ENCODE peak calls at places on chromosomes 11 and 22, in eight cellular contexts. One of them, this sample, is unnamed.

GRCh38 chr11:100682247-100682969 is 4.7 kb upstream of the ARHGAP42 start:
- DNase-seq in upper lobe of left lung: no peak
- DNase-seq in lower lobe of right lung: no peak
- DNase-seq in foreskin fibroblast: peak
- DNase-seq in brain microvascular endothelial cell: no peak
- DNase-seq in pancreas: no peak
- DNase-seq in sigmoid colon: no peak
- DNase-seq in heart left ventricle: no peak
- DNase-seq in this sample: no peak

GRCh38 chr11:104146421-104146820 is 17.5 kb downstream of the PDGFD start:
- DNase-seq in upper lobe of left lung: no peak
- DNase-seq in lower lobe of right lung: no peak
- DNase-seq in foreskin fibroblast: peak
- DNase-seq in brain microvascular endothelial cell: no peak
- DNase-seq in pancreas: no peak
- DNase-seq in sigmoid colon: no peak
- DNase-seq in heart left ventricle: no peak
- DNase-seq in this sample: peak

GRCh38 chr22:29979645-29980303 is 96.8 kb downstream of the MTMR3 start:
- DNase-seq in upper lobe of left lung: no peak
- DNase-seq in lower lobe of right lung: no peak
- DNase-seq in foreskin fibroblast: no peak
- DNase-seq in brain microvascular endothelial cell: no peak
- DNase-seq in pancreas: no peak
- DNase-seq in sigmoid colon: no peak
- DNase-seq in heart left ventricle: no peak
- DNase-seq in this sample: no peak

GRCh38 chr11:64088159-64089026 is 52.7 kb downstream of the FLRT1 start:
- DNase-seq in upper lobe of left lung: peak
- DNase-seq in lower lobe of right lung: no peak
- DNase-seq in foreskin fibroblast: no peak
- DNase-seq in brain microvascular endothelial cell: no peak
- DNase-seq in pancreas: no peak
- DNase-seq in sigmoid colon: no peak
- DNase-seq in heart left ventricle: no peak
- DNase-seq in this sample: no peak

GRCh38 chr11:12106501-12106900 is 3.9 kb upstream of the MICAL2 start:
- DNase-seq in upper lobe of left lung: no peak
- DNase-seq in lower lobe of right lung: no peak
- DNase-seq in foreskin fibroblast: no peak
- DNase-seq in brain microvascular endothelial cell: no peak
- DNase-seq in pancreas: no peak
- DNase-seq in sigmoid colon: no peak
- DNase-seq in heart left ventricle: no peak
- DNase-seq in this sample: no peak

GRCh38 chr11:47756208-47756607 is 10.9 kb downstream of the FNBP4 start:
- DNase-seq in upper lobe of left lung: no peak
- DNase-seq in lower lobe of right lung: no peak
- DNase-seq in foreskin fibroblast: no peak
- DNase-seq in brain microvascular endothelial cell: no peak
- DNase-seq in pancreas: no peak
- DNase-seq in sigmoid colon: no peak
- DNase-seq in heart left ventricle: no peak
- DNase-seq in this sample: no peak

GRCh38 chr11:103499710-103500340 is 390.6 kb downstream of the DYNC2H1 start:
- DNase-seq in upper lobe of left lung: no peak
- DNase-seq in lower lobe of right lung: no peak
- DNase-seq in foreskin fibroblast: peak
- DNase-seq in brain microvascular endothelial cell: peak
- DNase-seq in pancreas: no peak
- DNase-seq in sigmoid colon: no peak
- DNase-seq in heart left ventricle: no peak
- DNase-seq in this sample: no peak

GRCh38 chr11:18696638-18697225 is 1.8 kb upstream of the TMEM86A start:
- DNase-seq in upper lobe of left lung: no peak
- DNase-seq in lower lobe of right lung: no peak
- DNase-seq in foreskin fibroblast: peak
- DNase-seq in brain microvascular endothelial cell: peak
- DNase-seq in pancreas: no peak
- DNase-seq in sigmoid colon: no peak
- DNase-seq in heart left ventricle: no peak
- DNase-seq in this sample: no peak

GRCh38 chr11:14773755-14774154 is 118.3 kb downstream of the CYP2R1 start:
- DNase-seq in upper lobe of left lung: no peak
- DNase-seq in lower lobe of right lung: no peak
- DNase-seq in foreskin fibroblast: peak
- DNase-seq in brain microvascular endothelial cell: no peak
- DNase-seq in pancreas: no peak
- DNase-seq in sigmoid colon: no peak
- DNase-seq in heart left ventricle: no peak
- DNase-seq in this sample: no peak

GRCh38 chr11:20164152-20164551 is 3.9 kb upstream of the DBX1 start:
- DNase-seq in upper lobe of left lung: no peak
- DNase-seq in lower lobe of right lung: no peak
- DNase-seq in foreskin fibroblast: no peak
- DNase-seq in brain microvascular endothelial cell: no peak
- DNase-seq in pancreas: no peak
- DNase-seq in sigmoid colon: no peak
- DNase-seq in heart left ventricle: no peak
- DNase-seq in this sample: no peak

GRCh38 chr11:110818032-110818687 is 105.9 kb upstream of the ARHGAP20 start:
- DNase-seq in upper lobe of left lung: no peak
- DNase-seq in lower lobe of right lung: no peak
- DNase-seq in foreskin fibroblast: peak
- DNase-seq in brain microvascular endothelial cell: no peak
- DNase-seq in pancreas: no peak
- DNase-seq in sigmoid colon: no peak
- DNase-seq in heart left ventricle: no peak
- DNase-seq in this sample: peak

GRCh38 chr11:102760355-102761035 is 19.9 kb downstream of the MMP10 start:
- DNase-seq in upper lobe of left lung: no peak
- DNase-seq in lower lobe of right lung: no peak
- DNase-seq in foreskin fibroblast: peak
- DNase-seq in brain microvascular endothelial cell: peak
- DNase-seq in pancreas: no peak
- DNase-seq in sigmoid colon: no peak
- DNase-seq in heart left ventricle: no peak
- DNase-seq in this sample: peak

GRCh38 chr11:45899448-45900174 is 7.5 kb downstream of the FREY1 start:
- DNase-seq in upper lobe of left lung: peak
- DNase-seq in lower lobe of right lung: peak
- DNase-seq in foreskin fibroblast: peak
- DNase-seq in brain microvascular endothelial cell: peak
- DNase-seq in pancreas: peak
- DNase-seq in sigmoid colon: peak
- DNase-seq in heart left ventricle: peak
- DNase-seq in this sample: peak

GRCh38 chr22:36350751-36351594 is 36.8 kb downstream of the MYH9 start:
- DNase-seq in upper lobe of left lung: no peak
- DNase-seq in lower lobe of right lung: no peak
- DNase-seq in foreskin fibroblast: peak
- DNase-seq in brain microvascular endothelial cell: no peak
- DNase-seq in pancreas: no peak
- DNase-seq in sigmoid colon: no peak
- DNase-seq in heart left ventricle: no peak
- DNase-seq in this sample: no peak

GRCh38 chr22:25774575-25775026 is 32.6 kb downstream of the MYO18B start:
- DNase-seq in upper lobe of left lung: no peak
- DNase-seq in lower lobe of right lung: no peak
- DNase-seq in foreskin fibroblast: no peak
- DNase-seq in brain microvascular endothelial cell: no peak
- DNase-seq in pancreas: no peak
- DNase-seq in sigmoid colon: no peak
- DNase-seq in heart left ventricle: no peak
- DNase-seq in this sample: no peak

GRCh38 chr11:8717876-8718753 is 35.5 kb downstream of the RPL27A start:
- DNase-seq in upper lobe of left lung: no peak
- DNase-seq in lower lobe of right lung: no peak
- DNase-seq in foreskin fibroblast: peak
- DNase-seq in brain microvascular endothelial cell: peak
- DNase-seq in pancreas: peak
- DNase-seq in sigmoid colon: peak
- DNase-seq in heart left ventricle: no peak
- DNase-seq in this sample: peak

GRCh38 chr11:58067685-58068084 is 36.9 kb downstream of the OR6Q1 start:
- DNase-seq in upper lobe of left lung: no peak
- DNase-seq in lower lobe of right lung: no peak
- DNase-seq in foreskin fibroblast: no peak
- DNase-seq in brain microvascular endothelial cell: no peak
- DNase-seq in pancreas: no peak
- DNase-seq in sigmoid colon: no peak
- DNase-seq in heart left ventricle: no peak
- DNase-seq in this sample: no peak

GRCh38 chr22:29871684-29872083 is 11.3 kb upstream of the MTMR3 start:
- DNase-seq in upper lobe of left lung: no peak
- DNase-seq in lower lobe of right lung: no peak
- DNase-seq in foreskin fibroblast: peak
- DNase-seq in brain microvascular endothelial cell: no peak
- DNase-seq in pancreas: no peak
- DNase-seq in sigmoid colon: no peak
- DNase-seq in heart left ventricle: no peak
- DNase-seq in this sample: no peak

GRCh38 chr22:22555596-22555995 is 3.5 kb downstream of the PRAME start:
- DNase-seq in upper lobe of left lung: no peak
- DNase-seq in lower lobe of right lung: no peak
- DNase-seq in foreskin fibroblast: no peak
- DNase-seq in brain microvascular endothelial cell: no peak
- DNase-seq in pancreas: no peak
- DNase-seq in sigmoid colon: no peak
- DNase-seq in heart left ventricle: no peak
- DNase-seq in this sample: no peak

GRCh38 chr11:96014234-96014633 is 90.3 kb upstream of the MTMR2 start:
- DNase-seq in upper lobe of left lung: no peak
- DNase-seq in lower lobe of right lung: no peak
- DNase-seq in foreskin fibroblast: peak
- DNase-seq in brain microvascular endothelial cell: peak
- DNase-seq in pancreas: no peak
- DNase-seq in sigmoid colon: no peak
- DNase-seq in heart left ventricle: no peak
- DNase-seq in this sample: no peak

GRCh38 chr11:36300651-36301050 is 4.6 kb downstream of the PRR5L start:
- DNase-seq in upper lobe of left lung: peak
- DNase-seq in lower lobe of right lung: peak
- DNase-seq in foreskin fibroblast: peak
- DNase-seq in brain microvascular endothelial cell: no peak
- DNase-seq in pancreas: peak
- DNase-seq in sigmoid colon: peak
- DNase-seq in heart left ventricle: peak
- DNase-seq in this sample: no peak

GRCh38 chr11:17991799-17992433 is 20.9 kb downstream of the SERGEF start:
- DNase-seq in upper lobe of left lung: no peak
- DNase-seq in lower lobe of right lung: no peak
- DNase-seq in foreskin fibroblast: peak
- DNase-seq in brain microvascular endothelial cell: no peak
- DNase-seq in pancreas: no peak
- DNase-seq in sigmoid colon: no peak
- DNase-seq in heart left ventricle: no peak
- DNase-seq in this sample: no peak

GRCh38 chr22:46029036-46029435 is 52.1 kb upstream of the WNT7B start:
- DNase-seq in upper lobe of left lung: no peak
- DNase-seq in lower lobe of right lung: no peak
- DNase-seq in foreskin fibroblast: no peak
- DNase-seq in brain microvascular endothelial cell: no peak
- DNase-seq in pancreas: no peak
- DNase-seq in sigmoid colon: no peak
- DNase-seq in heart left ventricle: no peak
- DNase-seq in this sample: no peak

DNA sequence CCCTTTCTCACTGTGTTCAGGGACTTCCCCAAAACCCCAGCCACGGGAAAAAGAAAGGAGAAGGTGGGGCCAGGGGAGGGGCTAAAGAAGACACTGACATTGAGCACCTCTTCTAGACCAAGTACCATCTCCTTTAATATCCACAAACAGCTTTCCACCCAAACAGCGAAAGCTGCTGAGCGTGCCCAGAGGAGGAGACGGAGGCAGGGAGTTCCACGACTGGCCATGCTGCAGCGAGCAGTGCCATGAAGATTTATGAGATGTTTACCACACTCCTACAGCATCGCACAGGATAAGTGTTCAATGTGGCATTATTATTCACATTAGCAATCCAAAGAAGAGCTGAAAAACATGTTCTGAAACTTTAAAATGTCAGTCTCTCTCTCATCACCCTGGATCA is 127.4 kb downstream of the LARGE1 start:
- DNase-seq in upper lobe of left lung: no peak
- DNase-seq in lower lobe of right lung: no peak
- DNase-seq in foreskin fibroblast: no peak
- DNase-seq in brain microvascular endothelial cell: no peak
- DNase-seq in pancreas: no peak
- DNase-seq in sigmoid colon: peak
- DNase-seq in heart left ventricle: no peak
- DNase-seq in this sample: no peak
- H3K4me3 ChIP-seq in upper lobe of left lung: no peak
- H3K4me3 ChIP-seq in lower lobe of right lung: no peak
- H3K4me3 ChIP-seq in foreskin fibroblast: no peak
- H3K4me3 ChIP-seq in brain microvascular endothelial cell: no peak
- H3K4me3 ChIP-seq in pancreas: no peak
- H3K4me3 ChIP-seq in sigmoid colon: peak
- H3K4me3 ChIP-seq in heart left ventricle: no peak
- H3K4me3 ChIP-seq in this sample: no peak

DNA sequence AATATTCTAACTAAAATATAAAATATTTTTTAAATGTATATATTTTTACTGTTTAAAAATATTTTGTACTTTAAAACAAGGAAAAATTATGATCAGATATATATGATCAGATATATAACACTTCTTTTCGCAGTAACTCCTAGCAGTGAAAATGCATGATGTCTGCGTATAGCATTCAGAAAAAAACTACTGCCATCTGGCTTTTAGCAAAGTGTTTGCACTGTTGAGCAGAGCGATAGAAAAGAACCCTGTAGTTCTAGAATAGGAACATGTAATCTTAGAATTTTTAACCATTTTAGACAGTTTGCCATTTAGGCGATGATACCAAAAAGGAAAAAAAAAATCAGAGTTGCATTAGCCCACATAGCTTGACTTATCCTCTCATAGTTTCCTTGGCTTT is 370.4 kb upstream of the ANO3 start:
- DNase-seq in upper lobe of left lung: no peak
- DNase-seq in lower lobe of right lung: no peak
- DNase-seq in foreskin fibroblast: no peak
- DNase-seq in brain microvascular endothelial cell: no peak
- DNase-seq in pancreas: no peak
- DNase-seq in sigmoid colon: no peak
- DNase-seq in heart left ventricle: no peak
- DNase-seq in this sample: no peak
- TF ChIP-seq CTCF in upper lobe of left lung: no peak
- TF ChIP-seq CTCF in lower lobe of right lung: peak
- TF ChIP-seq CTCF in foreskin fibroblast: no peak
- TF ChIP-seq CTCF in brain microvascular endothelial cell: no peak
- TF ChIP-seq CTCF in pancreas: no peak
- TF ChIP-seq CTCF in sigmoid colon: no peak
- TF ChIP-seq CTCF in heart left ventricle: peak
- TF ChIP-seq CTCF in this sample: no peak

GRCh38 chr22:31217890-31218287 is 5.8 kb downstream of the LIMK2 start:
- DNase-seq in upper lobe of left lung: no peak
- DNase-seq in lower lobe of right lung: no peak
- DNase-seq in foreskin fibroblast: no peak
- DNase-seq in brain microvascular endothelial cell: no peak
- DNase-seq in pancreas: no peak
- DNase-seq in sigmoid colon: no peak
- DNase-seq in heart left ventricle: no peak
- DNase-seq in this sample: no peak
- H3K4me3 ChIP-seq in upper lobe of left lung: no peak
- H3K4me3 ChIP-seq in lower lobe of right lung: no peak
- H3K4me3 ChIP-seq in foreskin fibroblast: no peak
- H3K4me3 ChIP-seq in brain microvascular endothelial cell: no peak
- H3K4me3 ChIP-seq in pancreas: no peak
- H3K4me3 ChIP-seq in sigmoid colon: no peak
- H3K4me3 ChIP-seq in heart left ventricle: no peak
- H3K4me3 ChIP-seq in this sample: no peak

GRCh38 chr11:686451-687243 is 8.4 kb downstream of the DEAF1 start:
- DNase-seq in upper lobe of left lung: peak
- DNase-seq in lower lobe of right lung: no peak
- DNase-seq in foreskin fibroblast: no peak
- DNase-seq in brain microvascular endothelial cell: no peak
- DNase-seq in pancreas: no peak
- DNase-seq in sigmoid colon: no peak
- DNase-seq in heart left ventricle: no peak
- DNase-seq in this sample: no peak
- TF ChIP-seq CTCF in upper lobe of left lung: no peak
- TF ChIP-seq CTCF in lower lobe of right lung: no peak
- TF ChIP-seq CTCF in foreskin fibroblast: no peak
- TF ChIP-seq CTCF in brain microvascular endothelial cell: no peak
- TF ChIP-seq CTCF in pancreas: no peak
- TF ChIP-seq CTCF in sigmoid colon: no peak
- TF ChIP-seq CTCF in heart left ventricle: no peak
- TF ChIP-seq CTCF in this sample: no peak